ENCODE peak calls at places on chromosomes 1 and 21, in five cellular contexts. T is colonic mucosa, A is astrocyte of the spinal cord, P is left ventricle myocardium inferior, N is iPS DF 6.9. O is an unnamed sample.

GRCh38 chr21:45430521-45431501 is 25.8 kb downstream of the COL18A1 start:
- DNase-seq in N (no peak), P (no peak), T (no peak), A (peak), O (peak)

GRCh38 chr1:25478633-25479032 is 47.9 kb downstream of the MACO1 start:
- DNase-seq in A (no peak), T (no peak), P (no peak), N (no peak), O (no peak)

GRCh38 chr1:90393025-90393424 is 324.1 kb downstream of the BARHL2 start:
- DNase-seq in T (no peak), N (no peak), A (peak), P (no peak), O (no peak)

GRCh38 chr1:77762072-77762476 is 2.4 kb upstream of the USP33 start:
- DNase-seq in T (no peak), P (no peak), A (peak), N (no peak), O (peak)

GRCh38 chr1:153945131-153945794 is 1.3 kb downstream of the DENND4B start:
- DNase-seq in A (peak), N (no peak), P (peak), T (peak), O (no peak)

GRCh38 chr1:32353886-32354570 is 8.3 kb downstream of the FAM229A start:
- DNase-seq in A (no peak), N (no peak), P (peak), T (no peak), O (peak)

GRCh38 chr1:224747578-224747977 is 131.5 kb downstream of the CNIH3 start:
- DNase-seq in T (no peak), P (no peak), A (peak), N (no peak), O (peak)

GRCh38 chr1:167755568-167756145 is 33.9 kb downstream of the MPZL1 start:
- DNase-seq in T (no peak), N (no peak), A (no peak), P (no peak), O (no peak)

GRCh38 chr1:96880626-96881025 is 159.0 kb downstream of the PTBP2 start:
- DNase-seq in P (no peak), T (no peak), A (peak), N (no peak), O (no peak)

GRCh38 chr1:188669715-188670114 is 1807.9 kb downstream of the BRINP3 start:
- DNase-seq in P (no peak), T (no peak), N (no peak), A (peak), O (no peak)

DNA sequence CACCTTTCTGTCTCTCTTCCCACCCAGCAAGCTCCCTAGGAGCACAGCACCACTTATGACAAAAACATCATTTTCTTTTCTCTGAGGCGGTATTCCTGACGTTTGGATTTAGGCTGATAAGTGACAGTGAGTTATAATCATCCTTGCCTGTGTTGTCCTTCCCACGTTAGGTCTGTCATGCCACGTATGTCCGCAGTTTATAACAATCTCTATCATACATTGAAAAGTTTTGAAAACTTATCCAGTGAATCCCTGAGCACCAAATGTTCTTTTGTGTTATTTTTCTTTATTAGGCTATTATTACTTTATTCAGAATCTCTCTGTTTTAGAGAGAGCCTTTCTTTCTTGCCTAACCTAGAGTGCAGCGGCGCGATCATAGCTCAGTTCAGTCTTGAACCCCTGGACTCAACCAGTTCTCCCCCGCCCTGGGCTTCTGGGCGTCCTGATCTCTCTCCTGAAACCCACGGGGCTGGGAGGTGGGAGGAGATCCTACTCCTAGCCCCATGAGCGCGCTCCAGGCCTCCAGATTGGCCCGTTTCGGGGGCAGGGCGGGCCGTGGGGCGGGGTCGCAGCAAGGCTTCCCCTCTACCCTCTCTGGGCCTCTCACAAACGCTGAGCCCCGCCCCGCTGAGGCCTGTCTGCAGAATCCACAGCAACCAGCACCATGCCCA is at the start of gene GSTM2:
- DNase-seq in A (peak), N (peak), P (peak), T (peak), O (peak)
- H3K4me3 ChIP-seq in A (peak), N (peak), P (peak), T (peak), O (peak)

DNA sequence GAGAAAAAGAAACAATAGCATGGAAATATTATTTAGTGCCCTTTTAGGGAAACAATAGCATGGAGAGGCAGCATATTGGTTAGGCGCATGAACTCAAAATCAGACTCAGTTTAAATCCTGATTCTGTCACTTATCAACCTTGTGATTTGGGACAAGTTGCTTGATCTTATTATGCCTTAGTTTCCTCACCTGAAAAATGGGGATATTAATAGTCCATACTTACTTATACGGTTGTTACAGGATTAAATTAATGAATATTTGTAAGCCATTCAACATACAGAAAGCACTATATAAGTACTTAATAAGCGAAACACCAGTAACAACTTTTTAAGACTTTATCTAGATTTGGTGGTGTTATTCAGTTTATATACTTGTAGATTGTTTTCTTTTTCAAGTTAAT is 1.2 kb downstream of the TSEN15 start:
- DNase-seq in N (no peak), T (no peak), A (no peak), P (no peak), O (no peak)
- H3K4me3 ChIP-seq in N (no peak), T (no peak), A (peak), P (peak), O (peak)

DNA sequence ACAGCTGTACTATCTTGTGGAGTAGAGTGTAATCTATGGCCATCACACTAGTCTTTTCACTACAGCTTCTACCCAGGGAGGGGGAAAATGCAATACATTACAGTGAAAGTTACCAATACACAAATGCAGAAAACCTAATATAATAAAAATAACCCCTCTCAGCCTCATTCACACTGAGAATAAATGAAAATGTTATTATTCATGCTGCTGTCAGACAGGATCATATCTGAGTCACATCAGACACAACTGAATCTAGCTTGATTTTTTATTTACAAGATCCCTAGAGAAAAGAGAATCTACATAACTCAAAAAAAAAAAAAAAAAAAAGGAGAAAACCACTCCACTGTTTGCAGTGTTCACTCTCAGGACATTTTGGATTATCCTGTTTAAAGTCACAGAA is 293.9 kb upstream of the ESRRG start:
- DNase-seq in N (no peak), A (no peak), P (no peak), T (no peak), O (no peak)
- H3K4me3 ChIP-seq in N (no peak), A (no peak), P (no peak), T (no peak), O (no peak)

DNA sequence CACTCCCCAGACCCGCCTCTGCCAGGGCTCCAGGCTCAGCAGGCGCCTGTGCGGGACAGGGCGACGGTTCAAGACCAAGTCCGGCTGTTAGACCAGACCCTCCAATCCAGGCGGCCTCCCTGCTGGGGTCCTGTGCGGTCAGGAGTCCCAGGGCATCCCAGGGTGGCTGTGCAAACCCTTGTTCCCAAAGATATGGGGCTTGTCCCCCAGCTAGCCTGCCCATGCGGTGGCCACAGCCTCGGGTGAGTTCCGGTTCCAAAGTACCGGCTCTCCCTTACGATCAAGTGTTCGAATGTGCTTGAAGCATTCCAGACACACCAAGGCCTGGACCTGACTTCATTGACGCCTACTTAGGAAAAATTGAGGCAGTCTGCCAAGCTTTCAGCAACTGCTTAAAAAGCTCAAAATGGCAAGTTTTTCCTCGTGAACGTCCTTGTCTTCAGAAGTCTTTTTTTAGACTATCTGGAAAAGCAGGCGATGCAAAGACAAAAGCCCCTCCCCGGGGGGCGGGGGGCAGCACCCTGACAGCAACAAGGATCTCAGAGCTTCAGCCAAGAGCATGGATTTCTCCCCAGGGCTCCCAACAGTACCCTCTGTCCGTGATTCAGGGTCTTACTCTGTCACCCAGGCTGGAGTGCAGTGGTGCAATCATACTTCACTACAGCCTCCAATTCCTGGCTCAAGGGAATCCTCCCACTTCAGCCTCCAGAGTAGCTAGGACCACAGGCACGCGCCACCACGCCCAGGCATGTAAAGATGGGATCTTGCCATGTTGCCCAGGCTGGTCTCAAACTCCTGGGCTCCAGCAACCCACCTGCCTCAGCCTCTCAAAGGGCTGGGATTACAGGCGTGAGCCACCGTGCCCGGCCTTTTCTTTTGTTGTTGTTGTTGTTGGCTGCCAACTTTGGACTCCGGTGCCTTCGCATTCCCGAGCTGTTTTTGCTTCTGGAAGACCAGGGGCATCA is 2.3 kb downstream of the FAAP20 start:
- DNase-seq in T (no peak), N (no peak), P (no peak), A (peak), O (no peak)
- H3K4me3 ChIP-seq in T (no peak), N (no peak), P (peak), A (no peak), O (no peak)

DNA sequence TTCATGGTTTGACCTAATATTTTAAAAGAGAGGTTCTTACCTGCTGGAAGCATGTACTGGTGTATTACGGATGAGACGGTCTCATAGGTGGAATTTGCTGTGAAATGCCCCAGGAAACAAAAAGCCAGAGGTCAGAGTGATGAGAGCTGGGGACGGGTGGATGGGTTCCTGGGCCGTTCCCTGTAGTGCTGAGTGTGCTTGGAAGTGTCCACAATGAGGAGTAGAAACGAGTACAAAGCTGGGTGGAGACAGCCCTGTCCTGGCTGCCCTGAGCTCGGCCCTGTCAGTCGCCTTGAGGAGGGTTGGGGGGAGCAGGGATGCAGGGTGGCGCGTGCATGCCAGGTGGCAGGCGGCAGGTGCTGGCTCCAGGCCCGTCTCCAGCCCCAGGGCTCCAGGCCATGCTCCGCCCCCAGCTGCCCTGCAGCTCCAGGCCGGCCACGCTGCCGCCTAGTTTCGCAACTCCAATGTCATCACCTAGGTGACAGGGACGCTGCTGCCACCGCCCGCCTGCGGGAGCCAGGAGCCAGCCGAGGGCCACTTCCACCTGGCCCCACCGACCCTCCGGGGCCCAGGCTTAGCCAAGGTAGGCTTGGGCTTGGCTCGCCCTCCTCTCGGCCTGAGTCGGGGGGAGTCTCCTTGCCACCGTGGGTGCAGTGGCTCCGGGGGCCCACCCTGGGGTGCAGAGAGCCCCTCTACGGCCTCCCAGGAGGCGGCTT is 16.4 kb downstream of the TP73 start:
- DNase-seq in T (peak), N (no peak), A (no peak), P (peak), O (no peak)
- H3K4me3 ChIP-seq in T (no peak), N (no peak), A (no peak), P (peak), O (no peak)

GRCh38 chr1:16073490-16074104 is at the start of gene FAM131C:
- DNase-seq in A (no peak), P (no peak), N (no peak), T (peak), O (no peak)
- H3K4me3 ChIP-seq in A (peak), P (peak), N (peak), T (peak), O (peak)

GRCh38 chr1:110768595-110768994 is 93.9 kb upstream of the KCNA3 start:
- DNase-seq in A (no peak), T (no peak), N (no peak), P (no peak), O (no peak)

GRCh38 chr1:110765640-110766335 is 91.0 kb upstream of the KCNA3 start:
- DNase-seq in N (no peak), T (peak), P (no peak), A (peak), O (peak)

GRCh38 chr1:110766336-110766647 is 91.6 kb upstream of the KCNA3 start:
- DNase-seq in P (no peak), N (no peak), T (no peak), A (no peak), O (no peak)

GRCh38 chr1:110763149-110763548 is 88.4 kb upstream of the KCNA3 start:
- DNase-seq in T (no peak), A (no peak), N (no peak), P (no peak), O (no peak)
- H3K4me3 ChIP-seq in T (no peak), A (no peak), N (no peak), P (no peak), O (no peak)

O was measured in brain microvascular endothelial cell.